ENCODE peak calls at places on chromosomes 6 and 20, in seven cellular contexts. N, T, H, Z, G, X and I are unnamed samples.

GRCh38 chr6:53741417-53741816 is 53.4 kb upstream of the LRRC1 start:
- DNase-seq in N (no peak), T (no peak), H (no peak), Z (no peak), G (no peak), X (no peak), I (no peak)

GRCh38 chr6:23302499-23302898 is 733.1 kb downstream of the HDGFL1 start:
- DNase-seq in N (no peak), T (no peak), H (no peak), Z (no peak), G (no peak), X (no peak), I (no peak)

GRCh38 chr20:40286991-40287531 is 402.0 kb downstream of the MAFB start:
- DNase-seq in N (no peak), T (no peak), H (no peak), Z (peak), G (peak), X (no peak), I (peak)

GRCh38 chr6:15036690-15037245 is 209.1 kb upstream of the JARID2 start:
- DNase-seq in N (no peak), T (no peak), H (no peak), Z (no peak), G (no peak), X (no peak), I (peak)

GRCh38 chr6:107123501-107123900 is 8.2 kb upstream of the BEND3 start:
- DNase-seq in N (no peak), T (no peak), H (no peak), Z (no peak), G (no peak), X (no peak), I (no peak)

GRCh38 chr6:137550527-137550926 is 56.3 kb upstream of the OLIG3 start:
- DNase-seq in N (no peak), T (no peak), H (no peak), Z (no peak), G (peak), X (no peak), I (no peak)

GRCh38 chr6:111096246-111096645 is 8.9 kb downstream of the SLC16A10 start:
- DNase-seq in N (peak), T (no peak), H (no peak), Z (peak), G (no peak), X (no peak), I (peak)

GRCh38 chr6:11280394-11280793 is 47.9 kb upstream of the NEDD9 start:
- DNase-seq in N (no peak), T (no peak), H (no peak), Z (no peak), G (no peak), X (no peak), I (no peak)